ENCODE peak calls at places on chromosome 1, in four cellular contexts. D is choroid plexus epithelial cell; B is RCC 7860; Y is stimulated activated CD4-positive, alpha-beta T cell treated with anti-CD3 and anti-CD28 coated beads, Interleukin-15, amount 100 ng/mL, for 48 hours. V is an unnamed sample.

GRCh38 chr1:160767417-160768294 is 28.3 kb upstream of the LY9 start:
- DNase-seq in B (no peak), Y (no peak), D (no peak), V (no peak)

GRCh38 chr1:53766766-53767409 is 27.9 kb upstream of the GLIS1 start:
- DNase-seq in Y (no peak), B (no peak), D (peak), V (no peak)

GRCh38 chr1:54001620-54002019 is 16.4 kb downstream of the LDLRAD1 start:
- DNase-seq in Y (no peak), D (no peak), B (no peak), V (no peak)

GRCh38 chr1:71462247-71462646 is 381.4 kb upstream of the ZRANB2 start:
- DNase-seq in D (no peak), Y (no peak), B (no peak), V (no peak)

GRCh38 chr1:225973158-225973557 is 26.0 kb downstream of the SDE2 start:
- DNase-seq in B (no peak), Y (no peak), D (no peak), V (no peak)

GRCh38 chr1:84991097-84991890 is 5.6 kb downstream of the MCOLN2 start:
- DNase-seq in D (no peak), Y (no peak), B (no peak), V (no peak)

GRCh38 chr1:66266756-66267155 is 267.2 kb upstream of the SGIP1 start:
- DNase-seq in B (no peak), Y (no peak), D (peak), V (no peak)

GRCh38 chr1:220407101-220407683 is 120.7 kb upstream of the MARK1 start:
- DNase-seq in D (no peak), B (no peak), Y (no peak), V (no peak)

GRCh38 chr1:82600314-82600713 is 799.6 kb downstream of the ADGRL2 start:
- DNase-seq in Y (no peak), B (no peak), D (no peak), V (no peak)

GRCh38 chr1:12475158-12475934 is 142.7 kb downstream of the DHRS3 start:
- DNase-seq in D (no peak), B (no peak), Y (no peak), V (no peak)

GRCh38 chr1:215824245-215824644 is 257.1 kb downstream of the KCTD3 start:
- DNase-seq in Y (no peak), B (no peak), D (peak), V (no peak)